ENCODE peak calls at places on chromosomes 4 and X, in six cellular contexts. M is RWPE1, L is AG10803, N is astrocyte of the cerebellum, Q is cardiac muscle cell, S is progenitor cell of endocrine pancreas. H is an unnamed sample.

GRCh38 chr4:44646151-44646550 is 5.3 kb downstream of the YIPF7 start:
- DNase-seq in M (no peak), L (no peak), N (no peak), Q (no peak), S (no peak), H (no peak)

GRCh38 chr4:186808635-186809018 is 85.0 kb upstream of the FAT1 start:
- DNase-seq in M (peak), L (peak), N (no peak), Q (peak), S (no peak), H (no peak)

GRCh38 chrX:106300239-106300638 is 132.1 kb downstream of the PWWP3B start:
- DNase-seq in M (peak), L (no peak), N (peak), Q (no peak), S (no peak), H (no peak)

GRCh38 chrX:132331532-132331931 is 112.3 kb upstream of the RAP2C start:
- DNase-seq in M (no peak), L (no peak), N (no peak), Q (no peak), S (no peak), H (no peak)

GRCh38 chrX:46574337-46574940 is 874 bp downstream of the CHST7 start:
- DNase-seq in M (no peak), L (no peak), N (no peak), Q (peak), S (peak), H (no peak)

GRCh38 chr4:79576480-79576803 is 168.4 kb upstream of the GK2 start:
- DNase-seq in M (peak), L (peak), N (peak), Q (peak), S (peak), H (no peak)

GRCh38 chr4:159341486-159341885 is 238.6 kb downstream of the RAPGEF2 start:
- DNase-seq in M (peak), L (peak), N (no peak), Q (peak), S (no peak), H (no peak)

GRCh38 chrX:10121787-10122186 is 35.0 kb upstream of the CLCN4 start:
- DNase-seq in M (no peak), L (no peak), N (no peak), Q (no peak), S (no peak), H (no peak)

GRCh38 chr4:123945301-123945700 is 548.7 kb downstream of the SPRY1 start:
- DNase-seq in M (no peak), L (no peak), N (no peak), Q (no peak), S (no peak), H (no peak)

GRCh38 chr4:637536-637935 is 12.2 kb downstream of the PDE6B start:
- DNase-seq in M (no peak), L (no peak), N (no peak), Q (no peak), S (no peak), H (no peak)

GRCh38 chrX:151889451-151889850 is 23.2 kb upstream of the MAGEA4 start:
- DNase-seq in M (no peak), L (no peak), N (no peak), Q (no peak), S (no peak), H (no peak)

GRCh38 chr4:22514001-22514400 is 1.9 kb downstream of the ADGRA3 start:
- DNase-seq in M (no peak), L (peak), N (peak), Q (peak), S (no peak), H (no peak)

GRCh38 chr4:22512306-22512705 is 3.6 kb downstream of the ADGRA3 start:
- DNase-seq in M (no peak), L (no peak), N (no peak), Q (no peak), S (no peak), H (no peak)

GRCh38 chr4:22514431-22514830 is 1.4 kb downstream of the ADGRA3 start:
- DNase-seq in M (no peak), L (no peak), N (peak), Q (no peak), S (no peak), H (no peak)

GRCh38 chr4:22515145-22515887 is 550 bp downstream of the ADGRA3 start:
- DNase-seq in M (peak), L (peak), N (peak), Q (peak), S (peak), H (peak)

GRCh38 chr4:22515888-22516541 is at the start of gene ADGRA3:
- DNase-seq in M (peak), L (peak), N (no peak), Q (peak), S (peak), H (peak)
- TF ChIP-seq CTCF in M (no peak), L (no peak), N (no peak), Q (no peak), S (no peak), H (no peak)

GRCh38 chrX:116490091-116490490 is 27.3 kb upstream of the CT83 start:
- DNase-seq in M (no peak), L (peak), N (no peak), Q (peak), S (no peak), H (no peak)
- TF ChIP-seq CTCF in M (peak), L (peak), N (no peak), Q (peak), S (peak), H (peak)

DNA sequence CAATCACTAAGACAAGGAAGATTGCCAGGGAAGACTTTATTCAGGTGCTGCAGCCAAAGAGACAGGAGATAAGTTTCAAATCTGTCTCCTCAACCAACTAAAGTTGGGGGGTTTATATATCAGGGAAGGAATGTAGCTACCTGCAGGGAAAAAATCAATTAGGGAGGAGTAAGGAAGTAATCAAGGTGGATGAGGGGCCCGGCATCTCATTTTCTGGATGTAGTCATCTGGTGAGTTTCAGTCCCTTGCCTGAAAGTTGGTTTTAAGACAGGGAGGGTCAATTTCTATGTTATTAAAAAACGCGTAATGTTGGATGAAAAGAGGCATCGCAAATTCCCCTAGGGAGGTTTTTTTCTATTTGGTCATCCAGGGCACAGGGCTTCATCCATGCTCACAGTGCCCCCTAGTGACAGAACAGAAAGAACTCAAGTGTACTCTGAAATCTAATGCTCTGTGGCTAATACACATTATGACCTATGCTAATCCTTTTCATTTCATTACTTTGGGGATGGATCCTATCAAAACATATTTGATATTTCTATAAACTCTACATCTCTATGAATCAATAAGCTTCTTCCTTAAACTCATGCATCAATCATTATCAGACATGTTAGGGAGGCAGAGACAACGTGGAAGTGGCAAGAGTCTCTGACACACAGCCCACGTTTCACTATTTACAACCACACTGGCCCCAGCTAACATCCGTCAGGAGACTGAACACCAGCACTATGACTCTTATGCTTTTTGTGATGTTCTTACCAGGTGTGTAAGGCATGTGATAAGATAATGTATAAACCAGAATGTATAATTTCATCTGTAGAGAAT is 1577.0 kb upstream of the TENM3 start:
- DNase-seq in M (peak), L (peak), N (peak), Q (peak), S (peak), H (no peak)
- TF ChIP-seq CTCF in M (peak), L (peak), N (peak), Q (peak), S (peak), H (peak)

GRCh38 chr4:21879187-21879586 is 69.4 kb downstream of the KCNIP4 start:
- DNase-seq in M (no peak), L (no peak), N (no peak), Q (peak), S (no peak), H (no peak)
- TF ChIP-seq CTCF in M (no peak), L (peak), N (no peak), Q (peak), S (no peak), H (peak)

H was measured in osteocyte.